ENCODE peak calls at places on chromosomes 1 and 21, in nine cellular contexts. One of them, this sample, is unnamed.

GRCh38 chr1:181189691-181190361 is 101.3 kb downstream of the IER5 start:
- DNase-seq in right atrium auricular region: no peak
- DNase-seq in fibroblast of pulmonary artery: peak
- DNase-seq in AG04450: no peak
- DNase-seq in BJ: no peak
- DNase-seq in esophagus squamous epithelium: no peak
- DNase-seq in astrocyte of the spinal cord: peak
- DNase-seq in lower leg skin: peak
- DNase-seq in bronchial epithelial cell: peak
- DNase-seq in this sample: no peak

GRCh38 chr1:17587693-17588047 is 48.2 kb downstream of the ARHGEF10L start:
- DNase-seq in esophagus squamous epithelium: no peak
- DNase-seq in AG04450: no peak
- DNase-seq in fibroblast of pulmonary artery: peak
- DNase-seq in right atrium auricular region: no peak
- DNase-seq in bronchial epithelial cell: no peak
- DNase-seq in lower leg skin: no peak
- DNase-seq in BJ: peak
- DNase-seq in astrocyte of the spinal cord: peak
- DNase-seq in this sample: no peak

GRCh38 chr1:156458181-156458503 is 42.4 kb downstream of the MEF2D start:
- DNase-seq in BJ: no peak
- DNase-seq in right atrium auricular region: no peak
- DNase-seq in astrocyte of the spinal cord: peak
- DNase-seq in fibroblast of pulmonary artery: peak
- DNase-seq in esophagus squamous epithelium: no peak
- DNase-seq in bronchial epithelial cell: peak
- DNase-seq in lower leg skin: no peak
- DNase-seq in AG04450: no peak
- DNase-seq in this sample: no peak

GRCh38 chr1:224767031-224767430 is 150.9 kb downstream of the CNIH3 start:
- DNase-seq in bronchial epithelial cell: no peak
- DNase-seq in astrocyte of the spinal cord: no peak
- DNase-seq in esophagus squamous epithelium: no peak
- DNase-seq in lower leg skin: no peak
- DNase-seq in right atrium auricular region: no peak
- DNase-seq in BJ: no peak
- DNase-seq in fibroblast of pulmonary artery: no peak
- DNase-seq in AG04450: no peak
- DNase-seq in this sample: no peak

GRCh38 chr1:57270926-57271698 is 152.7 kb downstream of the DAB1 start:
- DNase-seq in fibroblast of pulmonary artery: no peak
- DNase-seq in lower leg skin: no peak
- DNase-seq in BJ: no peak
- DNase-seq in right atrium auricular region: no peak
- DNase-seq in esophagus squamous epithelium: no peak
- DNase-seq in bronchial epithelial cell: peak
- DNase-seq in AG04450: no peak
- DNase-seq in astrocyte of the spinal cord: no peak
- DNase-seq in this sample: no peak

GRCh38 chr1:177302365-177303044 is 131.7 kb downstream of the BRINP2 start:
- DNase-seq in bronchial epithelial cell: no peak
- DNase-seq in lower leg skin: no peak
- DNase-seq in BJ: no peak
- DNase-seq in esophagus squamous epithelium: no peak
- DNase-seq in AG04450: no peak
- DNase-seq in astrocyte of the spinal cord: no peak
- DNase-seq in fibroblast of pulmonary artery: no peak
- DNase-seq in right atrium auricular region: no peak
- DNase-seq in this sample: no peak

GRCh38 chr1:19037659-19038058 is 81.2 kb upstream of the IFFO2 start:
- DNase-seq in right atrium auricular region: no peak
- DNase-seq in bronchial epithelial cell: no peak
- DNase-seq in astrocyte of the spinal cord: no peak
- DNase-seq in BJ: no peak
- DNase-seq in AG04450: no peak
- DNase-seq in esophagus squamous epithelium: no peak
- DNase-seq in fibroblast of pulmonary artery: no peak
- DNase-seq in lower leg skin: peak
- DNase-seq in this sample: no peak

GRCh38 chr1:95431216-95431615 is 197.2 kb downstream of the RWDD3 start:
- DNase-seq in bronchial epithelial cell: peak
- DNase-seq in right atrium auricular region: no peak
- DNase-seq in astrocyte of the spinal cord: no peak
- DNase-seq in AG04450: no peak
- DNase-seq in fibroblast of pulmonary artery: no peak
- DNase-seq in esophagus squamous epithelium: no peak
- DNase-seq in BJ: no peak
- DNase-seq in lower leg skin: no peak
- DNase-seq in this sample: no peak

GRCh38 chr1:182259229-182259872 is 132.2 kb downstream of the GLUL start:
- DNase-seq in BJ: peak
- DNase-seq in bronchial epithelial cell: peak
- DNase-seq in fibroblast of pulmonary artery: peak
- DNase-seq in esophagus squamous epithelium: no peak
- DNase-seq in right atrium auricular region: peak
- DNase-seq in AG04450: no peak
- DNase-seq in astrocyte of the spinal cord: peak
- DNase-seq in lower leg skin: peak
- DNase-seq in this sample: no peak

GRCh38 chr1:205998457-205999241 is 4.5 kb downstream of the RAB7B start:
- DNase-seq in right atrium auricular region: no peak
- DNase-seq in astrocyte of the spinal cord: no peak
- DNase-seq in AG04450: no peak
- DNase-seq in lower leg skin: peak
- DNase-seq in BJ: no peak
- DNase-seq in bronchial epithelial cell: no peak
- DNase-seq in fibroblast of pulmonary artery: no peak
- DNase-seq in esophagus squamous epithelium: no peak
- DNase-seq in this sample: no peak

GRCh38 chr21:39025198-39025597 is 158.1 kb downstream of the PSMG1 start:
- DNase-seq in bronchial epithelial cell: no peak
- DNase-seq in esophagus squamous epithelium: no peak
- DNase-seq in BJ: no peak
- DNase-seq in lower leg skin: no peak
- DNase-seq in astrocyte of the spinal cord: no peak
- DNase-seq in fibroblast of pulmonary artery: no peak
- DNase-seq in right atrium auricular region: no peak
- DNase-seq in AG04450: no peak
- DNase-seq in this sample: no peak

GRCh38 chr1:94602312-94602711 is 60.8 kb upstream of the F3 start:
- DNase-seq in BJ: no peak
- DNase-seq in right atrium auricular region: peak
- DNase-seq in esophagus squamous epithelium: no peak
- DNase-seq in AG04450: no peak
- DNase-seq in lower leg skin: peak
- DNase-seq in fibroblast of pulmonary artery: peak
- DNase-seq in astrocyte of the spinal cord: peak
- DNase-seq in bronchial epithelial cell: peak
- DNase-seq in this sample: no peak

GRCh38 chr1:23521588-23521987 is 9.4 kb downstream of the E2F2 start:
- DNase-seq in fibroblast of pulmonary artery: no peak
- DNase-seq in lower leg skin: no peak
- DNase-seq in astrocyte of the spinal cord: no peak
- DNase-seq in AG04450: no peak
- DNase-seq in right atrium auricular region: no peak
- DNase-seq in BJ: no peak
- DNase-seq in bronchial epithelial cell: no peak
- DNase-seq in esophagus squamous epithelium: no peak
- DNase-seq in this sample: no peak

GRCh38 chr1:150543500-150544143 is 5.6 kb upstream of the ADAMTSL4 start:
- DNase-seq in fibroblast of pulmonary artery: peak
- DNase-seq in esophagus squamous epithelium: no peak
- DNase-seq in bronchial epithelial cell: peak
- DNase-seq in BJ: no peak
- DNase-seq in astrocyte of the spinal cord: no peak
- DNase-seq in AG04450: no peak
- DNase-seq in lower leg skin: peak
- DNase-seq in right atrium auricular region: peak
- DNase-seq in this sample: no peak

GRCh38 chr21:35882791-35883240 is 177.5 kb downstream of the SETD4 start:
- DNase-seq in AG04450: no peak
- DNase-seq in esophagus squamous epithelium: no peak
- DNase-seq in bronchial epithelial cell: no peak
- DNase-seq in astrocyte of the spinal cord: no peak
- DNase-seq in right atrium auricular region: no peak
- DNase-seq in fibroblast of pulmonary artery: peak
- DNase-seq in lower leg skin: peak
- DNase-seq in BJ: peak
- DNase-seq in this sample: no peak

DNA sequence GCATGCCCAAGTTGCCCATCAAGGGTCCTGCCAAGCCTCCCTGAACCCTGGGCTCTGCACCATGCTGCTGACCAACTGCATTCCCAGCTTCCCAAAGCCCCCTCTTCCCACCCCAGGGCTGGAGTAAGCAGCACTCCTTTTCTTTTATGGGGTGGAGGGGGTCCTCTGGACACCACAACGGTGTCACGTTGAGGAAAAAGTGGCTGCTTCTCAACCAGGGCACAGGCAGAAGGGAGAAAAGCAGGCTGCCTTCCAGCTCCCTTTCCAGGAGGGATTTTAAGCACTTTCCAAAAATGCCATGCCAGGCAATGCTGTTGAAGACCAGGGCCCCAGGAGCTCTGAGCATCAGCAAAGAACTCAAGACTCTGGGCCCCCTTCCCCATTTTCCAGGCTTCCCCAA is 691 bp downstream of the RIMS3 start:
- DNase-seq in astrocyte of the spinal cord: no peak
- DNase-seq in fibroblast of pulmonary artery: no peak
- DNase-seq in lower leg skin: no peak
- DNase-seq in AG04450: no peak
- DNase-seq in esophagus squamous epithelium: no peak
- DNase-seq in right atrium auricular region: no peak
- DNase-seq in bronchial epithelial cell: no peak
- DNase-seq in BJ: no peak
- DNase-seq in this sample: no peak
- H3K4me3 ChIP-seq in astrocyte of the spinal cord: no peak
- H3K4me3 ChIP-seq in fibroblast of pulmonary artery: no peak
- H3K4me3 ChIP-seq in lower leg skin: no peak
- H3K4me3 ChIP-seq in AG04450: no peak
- H3K4me3 ChIP-seq in esophagus squamous epithelium: peak
- H3K4me3 ChIP-seq in right atrium auricular region: peak
- H3K4me3 ChIP-seq in bronchial epithelial cell: no peak
- H3K4me3 ChIP-seq in BJ: no peak
- H3K4me3 ChIP-seq in this sample: no peak

GRCh38 chr21:26962516-26963305 is 4.2 kb downstream of the ADAMTS5 start:
- DNase-seq in lower leg skin: no peak
- DNase-seq in bronchial epithelial cell: no peak
- DNase-seq in esophagus squamous epithelium: no peak
- DNase-seq in BJ: no peak
- DNase-seq in fibroblast of pulmonary artery: no peak
- DNase-seq in astrocyte of the spinal cord: no peak
- DNase-seq in AG04450: no peak
- DNase-seq in right atrium auricular region: no peak
- DNase-seq in this sample: no peak

GRCh38 chr21:26965091-26965566 is 1.8 kb downstream of the ADAMTS5 start:
- DNase-seq in AG04450: no peak
- DNase-seq in astrocyte of the spinal cord: peak
- DNase-seq in esophagus squamous epithelium: no peak
- DNase-seq in right atrium auricular region: no peak
- DNase-seq in bronchial epithelial cell: no peak
- DNase-seq in fibroblast of pulmonary artery: no peak
- DNase-seq in BJ: no peak
- DNase-seq in lower leg skin: peak
- DNase-seq in this sample: no peak

GRCh38 chr21:26958792-26959191 is 8.1 kb downstream of the ADAMTS5 start:
- DNase-seq in AG04450: no peak
- DNase-seq in esophagus squamous epithelium: no peak
- DNase-seq in bronchial epithelial cell: no peak
- DNase-seq in astrocyte of the spinal cord: no peak
- DNase-seq in BJ: no peak
- DNase-seq in right atrium auricular region: no peak
- DNase-seq in lower leg skin: no peak
- DNase-seq in fibroblast of pulmonary artery: no peak
- DNase-seq in this sample: no peak

GRCh38 chr21:26964379-26964778 is 2.5 kb downstream of the ADAMTS5 start:
- DNase-seq in lower leg skin: peak
- DNase-seq in BJ: no peak
- DNase-seq in astrocyte of the spinal cord: no peak
- DNase-seq in fibroblast of pulmonary artery: no peak
- DNase-seq in AG04450: no peak
- DNase-seq in right atrium auricular region: peak
- DNase-seq in bronchial epithelial cell: no peak
- DNase-seq in esophagus squamous epithelium: no peak
- DNase-seq in this sample: no peak

GRCh38 chr21:26961704-26962103 is 5.2 kb downstream of the ADAMTS5 start:
- DNase-seq in fibroblast of pulmonary artery: no peak
- DNase-seq in BJ: no peak
- DNase-seq in AG04450: no peak
- DNase-seq in bronchial epithelial cell: no peak
- DNase-seq in lower leg skin: no peak
- DNase-seq in right atrium auricular region: no peak
- DNase-seq in astrocyte of the spinal cord: no peak
- DNase-seq in esophagus squamous epithelium: no peak
- DNase-seq in this sample: no peak
- TF ChIP-seq CTCF in fibroblast of pulmonary artery: peak
- TF ChIP-seq CTCF in BJ: no peak
- TF ChIP-seq CTCF in AG04450: no peak
- TF ChIP-seq CTCF in bronchial epithelial cell: peak
- TF ChIP-seq CTCF in lower leg skin: no peak
- TF ChIP-seq CTCF in right atrium auricular region: no peak
- TF ChIP-seq CTCF in astrocyte of the spinal cord: peak
- TF ChIP-seq CTCF in esophagus squamous epithelium: no peak
- TF ChIP-seq CTCF in this sample: no peak

DNA sequence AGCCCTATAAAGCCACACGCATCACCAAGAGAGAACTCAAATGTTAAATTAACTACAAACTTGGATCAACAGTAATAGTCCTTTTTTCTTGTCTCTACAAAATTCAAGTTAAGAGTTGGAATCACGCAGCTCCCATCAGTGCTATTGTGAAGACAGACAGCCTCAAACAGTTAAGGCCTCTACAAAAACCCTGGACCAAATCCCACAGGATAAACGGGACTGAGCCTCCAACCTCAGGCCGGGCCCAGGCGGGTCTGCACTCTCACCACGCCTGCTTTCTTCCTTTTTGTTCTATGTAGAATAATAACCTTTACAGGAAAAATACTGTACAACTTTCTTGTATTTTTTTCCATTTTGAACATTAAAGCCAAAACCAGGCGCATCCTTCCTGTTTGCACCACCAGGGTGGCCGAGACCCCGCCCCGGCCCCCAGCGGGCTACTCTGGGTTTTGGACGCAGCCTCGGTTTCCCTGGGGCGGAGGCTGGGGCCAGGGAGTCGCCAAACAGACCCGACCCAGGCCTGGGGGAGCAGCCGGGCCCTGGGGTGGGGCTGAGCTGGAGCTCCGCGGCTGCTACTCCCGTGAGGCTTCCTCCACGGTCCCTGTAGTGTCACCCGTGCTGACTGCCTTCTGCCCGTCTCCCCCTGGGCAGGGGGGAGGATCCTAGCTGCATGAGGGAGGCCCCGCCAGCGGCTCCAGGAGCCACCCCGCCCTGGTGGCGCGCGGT is 158.4 kb downstream of the CASZ1 start:
- DNase-seq in right atrium auricular region: no peak
- DNase-seq in fibroblast of pulmonary artery: no peak
- DNase-seq in astrocyte of the spinal cord: no peak
- DNase-seq in lower leg skin: no peak
- DNase-seq in BJ: no peak
- DNase-seq in bronchial epithelial cell: no peak
- DNase-seq in AG04450: no peak
- DNase-seq in esophagus squamous epithelium: no peak
- DNase-seq in this sample: no peak
- H3K4me3 ChIP-seq in right atrium auricular region: peak
- H3K4me3 ChIP-seq in fibroblast of pulmonary artery: no peak
- H3K4me3 ChIP-seq in astrocyte of the spinal cord: peak
- H3K4me3 ChIP-seq in lower leg skin: no peak
- H3K4me3 ChIP-seq in BJ: peak
- H3K4me3 ChIP-seq in bronchial epithelial cell: no peak
- H3K4me3 ChIP-seq in AG04450: no peak
- H3K4me3 ChIP-seq in esophagus squamous epithelium: peak
- H3K4me3 ChIP-seq in this sample: no peak

GRCh38 chr1:204600968-204601367 is 84.6 kb downstream of the LRRN2 start:
- DNase-seq in fibroblast of pulmonary artery: no peak
- DNase-seq in lower leg skin: no peak
- DNase-seq in right atrium auricular region: no peak
- DNase-seq in AG04450: no peak
- DNase-seq in esophagus squamous epithelium: no peak
- DNase-seq in bronchial epithelial cell: no peak
- DNase-seq in BJ: no peak
- DNase-seq in astrocyte of the spinal cord: no peak
- DNase-seq in this sample: no peak
- TF ChIP-seq CTCF in fibroblast of pulmonary artery: peak
- TF ChIP-seq CTCF in lower leg skin: no peak
- TF ChIP-seq CTCF in right atrium auricular region: no peak
- TF ChIP-seq CTCF in AG04450: peak
- TF ChIP-seq CTCF in esophagus squamous epithelium: no peak
- TF ChIP-seq CTCF in bronchial epithelial cell: no peak
- TF ChIP-seq CTCF in BJ: peak
- TF ChIP-seq CTCF in astrocyte of the spinal cord: no peak
- TF ChIP-seq CTCF in this sample: peak

This sample was measured in GM12864.